ENCODE peak calls at places on chromosome 21, in eight cellular contexts. L is HFFc6, J is fibroblast of pulmonary artery, M is C1 segment of cervical spinal cord, V is neural progenitor cell, U is SW480, I is NCI-H1694, A is NCI-H524. B is an unnamed sample.

GRCh38 chr21:18832950-18833349 is 429.4 kb upstream of the TMPRSS15 start:
- DNase-seq in L (peak; percentile 31), J (peak; percentile 62), M (no peak), V (no peak), U (peak; percentile 83), I (no peak), A (no peak), B (no peak)

GRCh38 chr21:14923468-14923867 is 141.3 kb downstream of the NRIP1 start:
- DNase-seq in L (peak; percentile 57), J (peak; percentile 20), M (no peak), V (no peak), U (no peak), I (no peak), A (no peak), B (no peak)

GRCh38 chr21:36859744-36860501 is 106.5 kb downstream of the HLCS start:
- DNase-seq in L (peak; percentile 8), J (peak; percentile 54), M (no peak), V (no peak), U (peak; percentile 93), I (no peak), A (no peak), B (no peak)

GRCh38 chr21:38303300-38303699 is 46.5 kb downstream of the KCNJ15 start:
- DNase-seq in L (peak; percentile 87), J (peak; percentile 91), M (no peak), V (no peak), U (no peak), I (no peak), A (no peak), B (no peak)

GRCh38 chr21:42219606-42220137 is 732 bp downstream of the ABCG1 start:
- DNase-seq in L (no peak), J (no peak), M (no peak), V (peak; percentile 57), U (no peak), I (no peak), A (no peak), B (no peak)

GRCh38 chr21:45332981-45333582 is 45.4 kb upstream of the POFUT2 start:
- DNase-seq in L (no peak), J (no peak), M (no peak), V (no peak), U (no peak), I (no peak), A (peak; percentile 48), B (peak; percentile 84)

GRCh38 chr21:33640697-33641338 is 723 bp downstream of the CRYZL1 start:
- DNase-seq in L (no peak), J (peak; percentile 31), M (no peak), V (peak; percentile 43), U (no peak), I (no peak), A (peak; percentile 61), B (peak; percentile 68)

GRCh38 chr21:33078907-33079582 is 9.1 kb downstream of the OLIG1 start:
- DNase-seq in L (peak; percentile 51), J (peak; percentile 14), M (peak; percentile 69), V (no peak), U (peak; percentile 86), I (no peak), A (no peak), B (no peak)

GRCh38 chr21:14890141-14890540 is 174.7 kb downstream of the NRIP1 start:
- DNase-seq in L (no peak), J (no peak), M (no peak), V (no peak), U (no peak), I (no peak), A (no peak), B (no peak)

GRCh38 chr21:44896561-44897286 is 23.2 kb upstream of the PTTG1IP start:
- DNase-seq in L (no peak), J (no peak), M (no peak), V (no peak), U (no peak), I (no peak), A (no peak), B (no peak)

GRCh38 chr21:37800122-37800455 is 116.2 kb downstream of the KCNJ6 start:
- DNase-seq in L (no peak), J (peak; percentile 7), M (no peak), V (no peak), U (no peak), I (no peak), A (no peak), B (no peak)

GRCh38 chr21:39799178-39799577 is 54.2 kb downstream of the IGSF5 start:
- DNase-seq in L (no peak), J (no peak), M (no peak), V (no peak), U (no peak), I (no peak), A (no peak), B (no peak)

GRCh38 chr21:31293986-31294385 is 50.1 kb downstream of the TIAM1 start:
- DNase-seq in L (peak; percentile 19), J (peak; percentile 95), M (no peak), V (no peak), U (peak; percentile 67), I (no peak), A (no peak), B (no peak)

GRCh38 chr21:24045775-24046215 is 1561.5 kb downstream of the MRPL39 start:
- DNase-seq in L (peak; percentile 0), J (peak; percentile 99), M (peak; percentile 82), V (peak; percentile 1), U (peak; percentile 13), I (no peak), A (no peak), B (no peak)

GRCh38 chr21:34807881-34808568 is 139.2 kb downstream of the CLIC6 start:
- DNase-seq in L (peak; percentile 95), J (peak; percentile 96), M (no peak), V (no peak), U (peak; percentile 98), I (no peak), A (no peak), B (no peak)

GRCh38 chr21:38902608-38903445 is 97.1 kb downstream of the ETS2 start:
- DNase-seq in L (no peak), J (no peak), M (no peak), V (no peak), U (no peak), I (no peak), A (no peak), B (no peak)

GRCh38 chr21:28523367-28523766 is 469.3 kb downstream of the LTN1 start:
- DNase-seq in L (no peak), J (no peak), M (no peak), V (no peak), U (no peak), I (no peak), A (no peak), B (no peak)

GRCh38 chr21:26117972-26118367 is 52.6 kb downstream of the APP start:
- DNase-seq in L (no peak), J (no peak), M (no peak), V (no peak), U (no peak), I (no peak), A (no peak), B (no peak)

GRCh38 chr21:35508389-35508888 is 459.3 kb upstream of the RUNX1 start:
- DNase-seq in L (peak; percentile 93), J (peak; percentile 91), M (peak; percentile 52), V (peak; percentile 69), U (peak; percentile 90), I (no peak), A (peak; percentile 54), B (no peak)

GRCh38 chr21:42534361-42534900 is 20.8 kb downstream of the SLC37A1 start:
- DNase-seq in L (no peak), J (no peak), M (peak; percentile 61), V (no peak), U (no peak), I (no peak), A (peak; percentile 31), B (no peak)

GRCh38 chr21:44539991-44540666 is at the start of gene KRTAP10-1:
- DNase-seq in L (no peak), J (no peak), M (no peak), V (no peak), U (no peak), I (no peak), A (no peak), B (no peak)